ENCODE peak calls at places on chromosomes 16 and 17, in four cellular contexts. V is stimulated activated CD4-positive, alpha-beta T cell treated with anti-CD3 and anti-CD28 coated beads, Interleukin-2, amount 100 ng/mL, for 4 hours; D is ACHN; F is NCI-H1092 treated with DMSO at 0.1 percent for 48 hours. M is an unnamed sample.

GRCh38 chr16:80583466-80583865 is 42.7 kb downstream of the DYNLRB2 start:
- DNase-seq in D (no peak), F (no peak), V (no peak), M (peak)

GRCh38 chr16:645852-646678 is 3.1 kb upstream of the WDR90 start:
- DNase-seq in V (no peak), D (no peak), F (no peak), M (no peak)

GRCh38 chr17:74339537-74340195 is 13.6 kb downstream of the KIF19 start:
- DNase-seq in D (no peak), V (no peak), F (peak), M (no peak)

GRCh38 chr16:25109643-25110042 is 1.9 kb upstream of the LCMT1 start:
- DNase-seq in V (no peak), D (peak), F (no peak), M (peak)

GRCh38 chr17:35432176-35433074 is at the start of gene SLFN12:
- DNase-seq in F (no peak), V (peak), D (peak), M (peak)

GRCh38 chr17:39393732-39394131 is 7.7 kb downstream of the FBXL20 start:
- DNase-seq in D (no peak), F (no peak), V (no peak), M (no peak)

GRCh38 chr16:10386517-10387377 is 886 bp downstream of the ATF7IP2 start:
- DNase-seq in V (no peak), D (no peak), F (no peak), M (peak)

GRCh38 chr17:18187816-18188761 is 4.5 kb downstream of the ALKBH5 start:
- DNase-seq in F (no peak), D (peak), V (no peak), M (peak)

GRCh38 chr16:57070424-57070823 is 22.0 kb upstream of the CPNE2 start:
- DNase-seq in D (no peak), F (no peak), V (no peak), M (no peak)

GRCh38 chr17:673200-673681 is 41.4 kb downstream of the VPS53 start:
- DNase-seq in D (no peak), V (no peak), F (no peak), M (no peak)

GRCh38 chr16:89553733-89554132 is 6.7 kb upstream of the RPL13 start:
- DNase-seq in V (no peak), D (no peak), F (no peak), M (no peak)

GRCh38 chr17:72362466-72363335 is 241.9 kb downstream of the SOX9 start:
- DNase-seq in D (no peak), F (no peak), V (no peak), M (peak)

GRCh38 chr16:11621539-11621919 is 34.8 kb upstream of the LITAF start:
- DNase-seq in V (no peak), D (no peak), F (no peak), M (no peak)

GRCh38 chr16:31713071-31713944 is 160.3 kb upstream of the ZNF267 start:
- DNase-seq in F (peak), D (peak), V (peak), M (peak)

GRCh38 chr17:58172369-58173071 is 5.7 kb downstream of the OR4D2 start:
- DNase-seq in D (peak), F (peak), V (no peak), M (peak)

GRCh38 chr17:61568219-61569072 is 22.6 kb downstream of the NACA2 start:
- DNase-seq in V (no peak), F (no peak), D (no peak), M (no peak)

GRCh38 chr16:56848056-56848936 is 16.7 kb upstream of the SLC12A3 start:
- DNase-seq in D (peak), V (no peak), F (no peak), M (peak)

GRCh38 chr17:55089955-55090573 is 121.5 kb downstream of the STXBP4 start:
- DNase-seq in D (peak), V (peak), F (peak), M (peak)

GRCh38 chr16:77359065-77359502 is 75.8 kb downstream of the ADAMTS18 start:
- DNase-seq in V (no peak), D (peak), F (no peak), M (peak)

GRCh38 chr16:58451945-58452401 is 48.0 kb upstream of the NDRG4 start:
- DNase-seq in V (no peak), D (peak), F (no peak), M (peak)

GRCh38 chr16:822174-822908 is 21.8 kb upstream of the GNG13 start:
- DNase-seq in D (no peak), F (no peak), V (no peak), M (no peak)